ENCODE peak calls at places on chromosomes 11 and 22, in six cellular contexts. K is pancreas, G is AG04450, O is astrocyte, D is tibial nerve, J is cardiac fibroblast. A is an unnamed sample.
A peak's percentile ranks its signal among the peaks of the same experiment; 100 is the strongest.

GRCh38 chr11:27179334-27179733 is 138.7 kb downstream of the BBOX1 start:
- DNase-seq in G (no peak), D (no peak), J (no peak), O (no peak), K (no peak), A (no peak)

GRCh38 chr11:70747889-70748288 is 349.6 kb downstream of the CTTN start:
- DNase-seq in G (no peak), O (no peak), J (no peak), D (no peak), K (no peak), A (no peak)

GRCh38 chr22:19503869-19504268 is 20.3 kb downstream of the CLDN5 start:
- DNase-seq in K (no peak), O (no peak), G (no peak), D (no peak), J (no peak), A (no peak)

GRCh38 chr22:27719535-27720227 is 81.9 kb downstream of the MN1 start:
- DNase-seq in K (no peak), J (peak; percentile 46), D (no peak), G (no peak), O (no peak), A (no peak)

GRCh38 chr11:61996933-61997332 is 29.5 kb upstream of the FTH1 start:
- DNase-seq in G (no peak), O (no peak), J (no peak), K (no peak), D (no peak), A (no peak)

GRCh38 chr22:18078329-18079041 is 695 bp downstream of the PEX26 start:
- DNase-seq in J (no peak), K (peak; percentile 87), G (no peak), O (peak; percentile 10), D (no peak), A (peak; percentile 31)

GRCh38 chr11:69348414-69349235 is 54.7 kb downstream of the MYEOV start:
- DNase-seq in O (no peak), D (no peak), G (no peak), K (no peak), J (no peak), A (no peak)

GRCh38 chr11:118100691-118101232 is 14.0 kb upstream of the SMIM35 start:
- DNase-seq in O (no peak), G (no peak), K (no peak), D (no peak), J (no peak), A (no peak)

GRCh38 chr11:34052608-34053160 is 1.2 kb downstream of the CAPRIN1 start:
- DNase-seq in K (peak; percentile 79), D (no peak), O (no peak), J (no peak), G (no peak), A (no peak)

GRCh38 chr11:12079726-12080556 is 30.4 kb upstream of the MICAL2 start:
- DNase-seq in K (no peak), G (peak; percentile 90), D (peak; percentile 49), J (peak; percentile 99), O (peak; percentile 99), A (peak; percentile 98)

GRCh38 chr11:59510917-59511589 is at the start of gene OR4D9:
- DNase-seq in O (no peak), K (no peak), J (peak; percentile 3), G (no peak), D (no peak), A (no peak)

GRCh38 chr11:98107736-98108135 is 913.0 kb upstream of the CNTN5 start:
- DNase-seq in D (no peak), J (no peak), O (no peak), G (no peak), K (no peak), A (no peak)

GRCh38 chr22:40746428-40747220 is 67.3 kb downstream of the MCHR1 start:
- DNase-seq in J (peak; percentile 11), G (no peak), D (no peak), O (no peak), K (no peak), A (no peak)

GRCh38 chr11:13016415-13016814 is 7.3 kb downstream of the RASSF10 start:
- DNase-seq in J (no peak), D (no peak), O (no peak), G (no peak), K (no peak), A (no peak)

GRCh38 chr22:25718109-25718830 is 23.7 kb upstream of the MYO18B start:
- DNase-seq in J (no peak), D (no peak), K (no peak), G (no peak), O (no peak), A (no peak)

GRCh38 chr22:35349368-35349703 is 31.6 kb upstream of the HMOX1 start:
- DNase-seq in J (no peak), O (no peak), D (no peak), G (no peak), K (no peak), A (no peak)

GRCh38 chr11:130070829-130071205 is 1.1 kb downstream of the APLP2 start:
- DNase-seq in G (no peak), D (no peak), O (no peak), J (peak; percentile 32), K (no peak), A (peak; percentile 25)

GRCh38 chr11:130070109-130070828 is 575 bp downstream of the APLP2 start:
- DNase-seq in G (no peak), J (peak; percentile 28), O (no peak), D (no peak), K (peak; percentile 73), A (peak; percentile 10)

GRCh38 chr11:130068546-130068985 is 1.1 kb upstream of the APLP2 start:
- DNase-seq in D (no peak), J (no peak), O (no peak), G (no peak), K (no peak), A (no peak)

GRCh38 chr11:130069684-130070108 is at the start of gene APLP2:
- DNase-seq in K (peak; percentile 99), O (peak; percentile 94), G (peak; percentile 94), J (peak; percentile 98), D (peak; percentile 98), A (peak; percentile 97)

GRCh38 chr11:130068986-130069683 is 559 bp upstream of the APLP2 start:
- DNase-seq in K (peak; percentile 87), D (peak; percentile 50), G (peak; percentile 55), J (peak; percentile 91), O (peak; percentile 73), A (peak; percentile 89)
- TF ChIP-seq CTCF in K (no peak), D (peak; percentile 66), G (no peak), J (peak; percentile 20), O (no peak), A (no peak)

GRCh38 chr22:37996515-37997246 is 12.3 kb upstream of the SOX10 start:
- DNase-seq in J (no peak), G (no peak), K (no peak), O (no peak), D (no peak), A (no peak)

GRCh38 chr22:37999236-37999635 is 14.9 kb upstream of the SOX10 start:
- DNase-seq in K (no peak), J (no peak), G (no peak), O (no peak), D (no peak), A (no peak)

GRCh38 chr22:37996079-37996478 is 11.7 kb upstream of the SOX10 start:
- DNase-seq in G (no peak), D (no peak), K (no peak), O (no peak), J (no peak), A (no peak)

GRCh38 chr22:37998543-37998942 is 14.2 kb upstream of the SOX10 start:
- DNase-seq in J (no peak), O (no peak), D (no peak), K (no peak), G (no peak), A (no peak)

DNA sequence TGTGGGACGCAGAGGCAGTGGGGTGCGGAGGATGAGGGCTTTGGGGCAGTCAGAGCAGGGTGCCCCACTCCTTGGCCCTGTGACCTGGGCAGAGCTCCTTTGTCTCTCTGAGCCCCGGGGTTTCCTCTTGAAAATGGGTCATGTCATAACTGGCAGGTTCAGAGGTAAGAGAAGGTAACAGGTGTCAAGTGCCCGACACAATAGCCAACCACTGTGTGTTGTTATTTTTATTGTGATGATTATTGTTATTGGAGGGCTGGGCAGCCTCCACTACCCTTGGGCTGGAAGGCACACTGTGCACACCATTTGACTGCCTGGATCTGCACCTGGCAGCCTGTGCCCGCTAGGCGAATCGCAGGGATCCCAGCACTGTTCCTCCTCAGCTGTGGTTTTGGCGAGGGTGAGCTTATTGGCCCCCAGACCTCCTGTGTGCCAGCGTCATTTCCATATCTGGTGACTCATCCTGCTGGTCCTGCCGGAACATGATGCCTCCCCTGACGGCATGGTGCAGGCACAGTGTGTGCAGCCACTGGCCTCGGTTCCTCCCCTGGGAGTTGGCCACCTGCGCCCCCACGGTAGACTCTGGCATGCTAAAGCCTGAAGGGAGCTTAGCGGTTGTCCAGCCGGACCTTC is 15.4 kb upstream of the SOX10 start:
- DNase-seq in J (peak; percentile 63), G (no peak), K (no peak), O (peak; percentile 78), D (no peak), A (peak; percentile 5)
- TF ChIP-seq CTCF in J (no peak), G (no peak), K (no peak), O (no peak), D (no peak), A (no peak)

DNA sequence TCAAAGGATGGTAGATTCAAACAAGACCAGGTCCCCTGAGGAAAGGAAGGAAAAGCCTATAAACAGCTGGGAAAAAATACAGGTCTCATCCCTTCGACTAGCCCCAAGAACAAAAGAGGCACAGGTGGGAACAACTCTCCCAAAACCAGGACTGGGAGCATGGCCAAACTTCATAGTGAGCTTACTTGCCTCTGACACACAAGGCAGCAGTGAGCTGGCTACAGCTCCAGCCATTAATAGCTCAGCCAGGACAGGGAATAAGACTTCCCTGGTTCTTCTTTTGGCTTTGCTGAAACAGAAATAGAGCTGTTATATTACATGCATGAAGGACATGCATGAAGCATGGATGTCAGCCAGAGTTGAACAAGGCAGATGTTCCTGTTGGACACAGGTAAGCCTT is at the start of gene OR10A2:
- DNase-seq in D (no peak), K (no peak), J (peak; percentile 9), O (no peak), G (no peak), A (peak; percentile 6)
- TF ChIP-seq CTCF in D (no peak), K (no peak), J (no peak), O (no peak), G (no peak), A (no peak)

GRCh38 chr11:65425105-65425970 is 2.7 kb downstream of the NEAT1 start:
- DNase-seq in D (peak; percentile 36), J (peak; percentile 77), G (no peak), O (peak; percentile 76), K (no peak), A (peak; percentile 87)
- TF ChIP-seq CTCF in D (peak; percentile 34), J (no peak), G (peak; percentile 15), O (peak; percentile 11), K (no peak), A (peak; percentile 44)

GRCh38 chr22:22137891-22138290 is 106.7 kb upstream of the VPREB1 start:
- DNase-seq in G (no peak), D (no peak), O (no peak), K (no peak), J (no peak), A (no peak)

GRCh38 chr22:22141031-22141430 is 103.6 kb upstream of the VPREB1 start:
- DNase-seq in K (no peak), G (no peak), O (no peak), J (no peak), D (no peak), A (no peak)

GRCh38 chr22:22139364-22139763 is 105.2 kb upstream of the VPREB1 start:
- DNase-seq in D (no peak), K (no peak), O (no peak), G (no peak), J (no peak), A (no peak)

GRCh38 chr22:22141771-22142591 is 102.6 kb upstream of the VPREB1 start:
- DNase-seq in G (no peak), J (no peak), D (no peak), K (no peak), O (no peak), A (no peak)

GRCh38 chr22:22138915-22139314 is 105.7 kb upstream of the VPREB1 start:
- DNase-seq in O (no peak), D (no peak), K (no peak), G (no peak), J (no peak), A (no peak)
- TF ChIP-seq CTCF in O (no peak), D (no peak), K (no peak), G (no peak), J (no peak), A (no peak)